ENCODE peak calls at places on chromosomes 1 and 21, in seven cellular contexts. A is colonic mucosa, O is IMR-90, C is mesendoderm, I is HCT116, X is neural progenitor cell, D is GM23248. Z is an unnamed sample.

GRCh38 chr1:178614286-178614685 is 101.4 kb downstream of the TEX35 start:
- DNase-seq in A (no peak), O (no peak), C (peak; percentile 7), I (no peak), X (no peak), D (no peak), Z (no peak)

GRCh38 chr1:82329226-82329625 is 528.5 kb downstream of the ADGRL2 start:
- DNase-seq in A (no peak), O (no peak), C (peak; percentile 82), I (no peak), X (peak; percentile 74), D (no peak), Z (no peak)

GRCh38 chr21:42446531-42446930 is 42.8 kb downstream of the UBASH3A start:
- DNase-seq in A (no peak), O (no peak), C (no peak), I (no peak), X (no peak), D (no peak), Z (no peak)

GRCh38 chr1:53449026-53449425 is 10.2 kb upstream of the DMRTB1 start:
- DNase-seq in A (no peak), O (peak; percentile 88), C (peak; percentile 85), I (no peak), X (peak; percentile 33), D (peak; percentile 78), Z (peak; percentile 66)

GRCh38 chr1:203271018-203271743 is 34.1 kb upstream of the BTG2 start:
- DNase-seq in A (peak; percentile 78), O (peak; percentile 76), C (peak; percentile 76), I (peak; percentile 54), X (peak; percentile 69), D (peak; percentile 68), Z (peak; percentile 74)

GRCh38 chr1:110258734-110259133 is 48.6 kb downstream of the KCNC4 start:
- DNase-seq in A (no peak), O (peak; percentile 7), C (no peak), I (no peak), X (no peak), D (peak; percentile 32), Z (no peak)

GRCh38 chr1:175174702-175175102 is 17.9 kb downstream of the KIAA0040 start:
- DNase-seq in A (no peak), O (no peak), C (no peak), I (no peak), X (no peak), D (no peak), Z (no peak)

GRCh38 chr1:222911866-222912265 is 97.0 kb downstream of the DISP1 start:
- DNase-seq in A (no peak), O (peak; percentile 68), C (no peak), I (no peak), X (no peak), D (peak; percentile 60), Z (peak; percentile 90)

GRCh38 chr1:224753491-224753890 is 137.4 kb downstream of the CNIH3 start:
- DNase-seq in A (no peak), O (no peak), C (no peak), I (no peak), X (no peak), D (no peak), Z (no peak)

GRCh38 chr1:219560856-219561255 is 52.0 kb downstream of the ZC3H11B start:
- DNase-seq in A (no peak), O (no peak), C (no peak), I (no peak), X (no peak), D (no peak), Z (no peak)

GRCh38 chr1:166166400-166166699 is 451 bp downstream of the FAM78B start:
- DNase-seq in A (no peak), O (no peak), C (no peak), I (no peak), X (peak; percentile 44), D (no peak), Z (no peak)

GRCh38 chr1:15595809-15596730 is 11.2 kb upstream of the AGMAT start:
- DNase-seq in A (no peak), O (no peak), C (no peak), I (no peak), X (no peak), D (no peak), Z (no peak)

GRCh38 chr1:231053493-231054162 is 13.6 kb upstream of the FAM89A start:
- DNase-seq in A (peak; percentile 33), O (peak; percentile 77), C (no peak), I (no peak), X (no peak), D (no peak), Z (peak; percentile 94)

GRCh38 chr1:109777980-109778625 is 14.4 kb upstream of the EPS8L3 start:
- DNase-seq in A (peak; percentile 15), O (no peak), C (no peak), I (no peak), X (no peak), D (no peak), Z (no peak)

GRCh38 chr1:39086386-39087108 is 60.4 kb downstream of the NDUFS5 start:
- DNase-seq in A (no peak), O (peak; percentile 46), C (no peak), I (no peak), X (no peak), D (peak; percentile 54), Z (peak; percentile 10)

GRCh38 chr1:162690672-162691434 is 58.6 kb downstream of the DDR2 start:
- DNase-seq in A (no peak), O (peak; percentile 93), C (peak; percentile 94), I (peak; percentile 73), X (peak; percentile 37), D (peak; percentile 98), Z (peak; percentile 81)

GRCh38 chr1:228100822-228101613 is 2.1 kb downstream of the C1orf35 start:
- DNase-seq in A (no peak), O (no peak), C (no peak), I (no peak), X (no peak), D (no peak), Z (no peak)
- H3K4me3 ChIP-seq in A (peak overlapping the region; percentile 90), O (no peak overlapping the region), C (no peak overlapping the region), I (peak overlapping the region; percentile 82), X (no peak overlapping the region), D (no peak overlapping the region), Z (no peak overlapping the region)

GRCh38 chr1:33222381-33222780 is 33.9 kb upstream of the ZNF362 start:
- DNase-seq in A (no peak), O (no peak), C (no peak), I (no peak), X (no peak), D (peak; percentile 62), Z (peak; percentile 25)

GRCh38 chr1:33220701-33221384 is 35.4 kb upstream of the ZNF362 start:
- DNase-seq in A (no peak), O (no peak), C (peak; percentile 73), I (peak; percentile 28), X (peak; percentile 60), D (peak; percentile 26), Z (peak; percentile 61)

GRCh38 chr1:33221385-33221758 is 34.9 kb upstream of the ZNF362 start:
- DNase-seq in A (no peak), O (no peak), C (no peak), I (no peak), X (no peak), D (peak; percentile 36), Z (no peak)

GRCh38 chr1:33224166-33224707 is 32.1 kb upstream of the ZNF362 start:
- DNase-seq in A (no peak), O (no peak), C (no peak), I (no peak), X (no peak), D (no peak), Z (no peak)

DNA sequence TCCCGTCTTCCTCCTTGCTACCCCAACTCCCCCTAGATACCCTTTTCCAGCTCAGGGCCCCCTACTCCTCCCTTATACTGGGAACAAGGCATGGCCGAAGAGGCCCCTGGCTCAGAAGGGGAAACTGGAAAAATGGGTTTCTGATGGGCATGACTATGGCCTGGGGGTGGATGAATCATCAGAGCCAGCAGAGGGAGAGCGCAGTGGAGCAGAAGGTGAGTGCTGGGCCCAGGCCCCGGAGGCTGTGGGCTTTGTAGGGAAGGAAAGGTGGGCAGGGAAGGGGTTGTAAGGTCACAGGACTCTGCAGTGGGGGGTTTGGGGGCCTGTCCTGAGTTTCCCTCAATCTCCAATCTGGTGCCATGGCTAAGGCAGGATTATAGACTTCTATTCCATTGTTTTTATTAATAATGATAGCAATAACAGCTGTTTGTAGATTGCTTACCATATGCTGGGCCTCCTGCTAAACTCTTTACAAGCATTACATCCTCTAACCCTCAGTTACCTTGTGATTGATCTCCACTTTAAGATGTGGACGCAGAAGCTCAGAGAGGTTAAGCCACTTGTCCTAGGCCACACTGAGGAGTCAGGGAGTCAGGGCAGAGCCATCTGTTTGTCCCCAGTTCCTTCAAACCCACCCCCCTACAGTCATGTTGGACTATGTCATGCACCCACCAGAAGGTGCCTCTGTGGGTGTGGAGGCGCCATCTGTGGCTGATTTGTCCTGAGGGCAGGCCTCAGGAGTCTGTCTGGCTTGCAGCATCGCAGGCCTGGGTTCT is 36.2 kb upstream of the ZNF362 start:
- DNase-seq in A (no peak), O (peak; percentile 45), C (peak; percentile 73), I (peak; percentile 60), X (no peak), D (peak; percentile 58), Z (no peak)
- H3K9ac ChIP-seq in A (no peak overlapping the region), O (no peak overlapping the region), C (no peak overlapping the region), I (peak overlapping the region; percentile 49), X (no peak overlapping the region), D (no peak overlapping the region), Z (no peak overlapping the region)

DNA sequence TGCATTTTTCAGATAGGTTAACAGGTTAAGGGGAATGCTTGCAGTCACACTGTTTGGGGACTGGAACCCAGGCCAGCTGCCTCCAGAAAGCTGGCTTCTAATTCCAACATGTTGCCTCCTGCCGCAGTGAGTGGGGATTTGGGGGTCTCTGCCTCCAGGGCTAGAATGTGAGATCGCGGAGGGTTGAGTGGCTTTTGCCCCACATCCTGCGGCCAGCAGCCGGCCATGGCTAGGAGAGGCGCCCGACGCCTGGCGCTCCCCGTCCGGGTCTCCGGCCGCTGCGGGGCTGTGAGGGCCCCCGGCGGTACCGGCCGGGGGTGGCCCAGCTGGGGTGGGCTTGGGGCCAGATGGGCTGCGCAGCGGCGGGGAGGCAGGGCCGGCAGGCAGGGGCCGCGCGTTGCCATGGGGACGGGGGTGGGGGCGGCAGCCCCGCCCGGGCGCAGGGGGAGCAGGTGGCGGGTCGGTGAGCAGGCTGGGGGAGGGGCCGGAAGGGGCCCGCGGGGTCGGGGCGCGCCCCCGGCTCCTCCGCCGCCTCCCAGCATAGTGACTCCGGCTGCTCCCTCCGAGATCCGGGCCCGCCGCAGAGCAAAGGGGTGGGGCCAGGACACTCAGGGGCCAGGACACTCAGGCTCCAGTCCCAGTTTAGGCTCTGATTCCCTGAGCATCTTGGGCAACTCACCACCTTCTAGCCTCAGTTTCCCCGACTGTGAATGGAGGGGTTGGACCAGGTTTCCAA is 68.5 kb upstream of the SSBP3 start:
- DNase-seq in A (peak; percentile 48), O (no peak), C (no peak), I (no peak), X (peak; percentile 84), D (peak; percentile 47), Z (no peak)
- H3K4me3 ChIP-seq in A (peak overlapping the region; percentile 32), O (no peak overlapping the region), C (no peak overlapping the region), I (no peak overlapping the region), X (peak overlapping the region; percentile 50), D (peak overlapping the region; percentile 44), Z (peak overlapping the region; percentile 17)

DNA sequence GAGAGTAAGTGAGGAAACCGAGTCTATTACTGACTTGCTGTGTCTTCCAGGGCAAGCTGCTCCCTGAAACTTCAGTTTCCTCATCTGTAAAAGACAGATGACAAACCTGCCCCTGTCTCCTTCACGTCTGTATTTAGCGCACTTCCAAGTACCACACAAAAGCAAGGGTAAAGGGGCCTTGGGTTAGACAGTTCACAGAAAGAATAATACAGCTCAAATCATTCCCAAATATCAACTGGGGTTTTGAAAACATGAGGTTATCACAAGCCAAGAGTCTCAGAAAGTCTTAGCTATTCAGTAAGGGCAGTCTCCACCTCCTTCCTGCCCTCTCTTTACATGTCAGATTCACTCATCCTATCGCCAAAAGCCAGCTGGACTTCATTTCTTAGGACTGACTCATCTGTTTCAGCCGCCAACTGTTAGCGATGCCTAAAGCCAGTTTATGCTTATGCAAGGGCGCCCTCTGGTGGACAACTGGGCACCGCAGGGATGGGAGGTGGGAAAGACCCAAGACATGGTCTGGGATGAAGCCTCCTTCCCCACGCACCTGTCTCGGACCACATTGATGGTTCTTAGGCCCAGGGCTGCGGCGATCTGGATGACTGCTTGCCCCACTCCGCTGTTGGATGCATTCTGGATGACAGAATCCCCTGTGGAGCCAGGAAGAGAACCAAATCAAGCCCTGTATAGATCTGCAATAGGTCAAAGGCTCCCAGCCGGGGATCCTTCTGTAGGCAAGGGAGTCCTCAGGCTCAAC is 21.1 kb upstream of the SRSF4 start:
- DNase-seq in A (peak; percentile 99), O (peak; percentile 99), C (peak; percentile 99), I (peak; percentile 94), X (peak; percentile 96), D (peak; percentile 98), Z (peak; percentile 97)
- H3K9ac ChIP-seq in A (peak overlapping the region; percentile 48), O (peak overlapping the region; percentile 26), C (peak overlapping the region; percentile 40), I (no peak overlapping the region), X (no peak overlapping the region), D (peak overlapping the region; percentile 58), Z (peak overlapping the region; percentile 33)

Z was measured in fibroblast of lung.